ENCODE peak calls at places on chromosomes 2 and 18, in five cellular contexts. One of them, this sample, is unnamed.

GRCh38 chr2:171523339-171523931 is 1.2 kb downstream of the CYBRD1 start:
- DNase-seq in astrocyte of the cerebellum: peak
- DNase-seq in iPS DF 6.9: peak
- DNase-seq in upper lobe of right lung: peak
- DNase-seq in dorsolateral prefrontal cortex: peak
- DNase-seq in this sample: peak

GRCh38 chr18:36572135-36572856 is 256.5 kb downstream of the TPGS2 start:
- DNase-seq in astrocyte of the cerebellum: peak
- DNase-seq in iPS DF 6.9: no peak
- DNase-seq in upper lobe of right lung: no peak
- DNase-seq in dorsolateral prefrontal cortex: peak
- DNase-seq in this sample: peak

GRCh38 chr2:29749843-29750242 is 171.5 kb downstream of the ALK start:
- DNase-seq in astrocyte of the cerebellum: no peak
- DNase-seq in iPS DF 6.9: no peak
- DNase-seq in upper lobe of right lung: no peak
- DNase-seq in dorsolateral prefrontal cortex: no peak
- DNase-seq in this sample: no peak

GRCh38 chr18:27996792-27997191 is 180.1 kb downstream of the CDH2 start:
- DNase-seq in astrocyte of the cerebellum: peak
- DNase-seq in iPS DF 6.9: no peak
- DNase-seq in upper lobe of right lung: no peak
- DNase-seq in dorsolateral prefrontal cortex: no peak
- DNase-seq in this sample: no peak

GRCh38 chr2:191051177-191051576 is 37.2 kb upstream of the STAT1 start:
- DNase-seq in astrocyte of the cerebellum: no peak
- DNase-seq in iPS DF 6.9: no peak
- DNase-seq in upper lobe of right lung: no peak
- DNase-seq in dorsolateral prefrontal cortex: no peak
- DNase-seq in this sample: no peak

GRCh38 chr2:74764429-74765272 is 69.3 kb upstream of the HK2 start:
- DNase-seq in astrocyte of the cerebellum: no peak
- DNase-seq in iPS DF 6.9: no peak
- DNase-seq in upper lobe of right lung: no peak
- DNase-seq in dorsolateral prefrontal cortex: no peak
- DNase-seq in this sample: no peak

GRCh38 chr2:205170399-205170798 is 511.9 kb upstream of the NRP2 start:
- DNase-seq in astrocyte of the cerebellum: no peak
- DNase-seq in iPS DF 6.9: no peak
- DNase-seq in upper lobe of right lung: no peak
- DNase-seq in dorsolateral prefrontal cortex: no peak
- DNase-seq in this sample: no peak

GRCh38 chr2:234044157-234044556 is 6.3 kb upstream of the SPP2 start:
- DNase-seq in astrocyte of the cerebellum: peak
- DNase-seq in iPS DF 6.9: no peak
- DNase-seq in upper lobe of right lung: no peak
- DNase-seq in dorsolateral prefrontal cortex: no peak
- DNase-seq in this sample: no peak

GRCh38 chr2:208280933-208281332 is 14.9 kb downstream of the PIKFYVE start:
- DNase-seq in astrocyte of the cerebellum: peak
- DNase-seq in iPS DF 6.9: no peak
- DNase-seq in upper lobe of right lung: no peak
- DNase-seq in dorsolateral prefrontal cortex: no peak
- DNase-seq in this sample: no peak

GRCh38 chr18:55422456-55423185 is 165.4 kb downstream of the TCF4 start:
- DNase-seq in astrocyte of the cerebellum: no peak
- DNase-seq in iPS DF 6.9: no peak
- DNase-seq in upper lobe of right lung: no peak
- DNase-seq in dorsolateral prefrontal cortex: no peak
- DNase-seq in this sample: peak

GRCh38 chr2:10073706-10074105 is 6.5 kb downstream of the CYS1 start:
- DNase-seq in astrocyte of the cerebellum: no peak
- DNase-seq in iPS DF 6.9: no peak
- DNase-seq in upper lobe of right lung: no peak
- DNase-seq in dorsolateral prefrontal cortex: no peak
- DNase-seq in this sample: no peak

GRCh38 chr2:144379891-144380311 is 140.0 kb downstream of the ZEB2 start:
- DNase-seq in astrocyte of the cerebellum: no peak
- DNase-seq in iPS DF 6.9: no peak
- DNase-seq in upper lobe of right lung: no peak
- DNase-seq in dorsolateral prefrontal cortex: peak
- DNase-seq in this sample: no peak

DNA sequence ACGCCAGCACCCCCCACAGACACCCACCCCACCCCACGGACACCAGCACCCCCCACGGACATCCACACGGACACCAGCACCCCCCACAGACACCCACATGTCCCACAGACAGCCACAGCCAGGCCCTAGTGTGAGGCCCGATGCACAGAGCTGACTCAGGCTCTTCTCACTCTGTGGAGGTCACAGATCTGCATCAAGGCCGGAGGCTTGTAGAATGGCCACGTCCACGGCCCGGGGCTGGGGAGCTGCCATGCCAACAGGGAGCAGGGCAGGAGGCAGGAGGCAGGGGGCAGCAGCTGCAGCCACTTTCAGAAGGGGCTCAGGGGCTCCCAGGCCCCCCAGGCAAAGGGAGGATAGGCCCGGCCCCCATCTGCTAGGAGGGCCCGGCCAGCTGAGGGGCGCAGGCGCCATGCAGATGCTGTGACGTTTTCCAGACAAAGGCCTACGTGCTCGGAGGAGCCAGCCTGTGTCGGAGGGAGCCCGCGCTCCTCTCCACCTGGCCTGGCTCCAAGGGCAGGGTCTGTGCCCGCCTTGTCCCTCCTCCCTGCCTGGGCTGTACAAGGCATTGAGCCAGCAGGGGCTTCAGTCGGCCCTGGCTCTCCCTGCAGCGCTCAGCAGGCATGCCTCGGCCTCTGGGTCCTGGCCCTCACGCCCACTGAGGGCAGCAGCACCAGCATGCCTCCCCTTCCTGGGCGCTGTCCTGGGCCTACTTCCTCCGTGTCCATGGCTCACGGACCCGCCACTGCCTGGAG is 249.0 kb downstream of the TWIST2 start:
- DNase-seq in astrocyte of the cerebellum: no peak
- DNase-seq in iPS DF 6.9: no peak
- DNase-seq in upper lobe of right lung: no peak
- DNase-seq in dorsolateral prefrontal cortex: no peak
- DNase-seq in this sample: no peak
- H3K4me3 ChIP-seq in astrocyte of the cerebellum: no peak
- H3K4me3 ChIP-seq in iPS DF 6.9: no peak
- H3K4me3 ChIP-seq in upper lobe of right lung: no peak
- H3K4me3 ChIP-seq in dorsolateral prefrontal cortex: no peak
- H3K4me3 ChIP-seq in this sample: no peak

GRCh38 chr2:241558532-241559488 is at the start of gene BOK:
- DNase-seq in astrocyte of the cerebellum: no peak
- DNase-seq in iPS DF 6.9: peak
- DNase-seq in upper lobe of right lung: peak
- DNase-seq in dorsolateral prefrontal cortex: peak
- DNase-seq in this sample: no peak
- H3K4me3 ChIP-seq in astrocyte of the cerebellum: peak
- H3K4me3 ChIP-seq in iPS DF 6.9: peak
- H3K4me3 ChIP-seq in upper lobe of right lung: peak
- H3K4me3 ChIP-seq in dorsolateral prefrontal cortex: peak
- H3K4me3 ChIP-seq in this sample: peak

GRCh38 chr2:14634885-14635871 is 2.7 kb downstream of the LRATD1 start:
- DNase-seq in astrocyte of the cerebellum: peak
- DNase-seq in iPS DF 6.9: no peak
- DNase-seq in upper lobe of right lung: peak
- DNase-seq in dorsolateral prefrontal cortex: peak
- DNase-seq in this sample: peak
- H3K4me3 ChIP-seq in astrocyte of the cerebellum: peak
- H3K4me3 ChIP-seq in iPS DF 6.9: peak
- H3K4me3 ChIP-seq in upper lobe of right lung: peak
- H3K4me3 ChIP-seq in dorsolateral prefrontal cortex: peak
- H3K4me3 ChIP-seq in this sample: peak

GRCh38 chr2:225275443-225275842 is 124.1 kb upstream of the NYAP2 start:
- DNase-seq in astrocyte of the cerebellum: no peak
- DNase-seq in iPS DF 6.9: no peak
- DNase-seq in upper lobe of right lung: no peak
- DNase-seq in dorsolateral prefrontal cortex: no peak
- DNase-seq in this sample: no peak

GRCh38 chr2:225274751-225275150 is 124.8 kb upstream of the NYAP2 start:
- DNase-seq in astrocyte of the cerebellum: peak
- DNase-seq in iPS DF 6.9: no peak
- DNase-seq in upper lobe of right lung: no peak
- DNase-seq in dorsolateral prefrontal cortex: no peak
- DNase-seq in this sample: no peak

GRCh38 chr2:225270053-225270452 is 129.5 kb upstream of the NYAP2 start:
- DNase-seq in astrocyte of the cerebellum: no peak
- DNase-seq in iPS DF 6.9: no peak
- DNase-seq in upper lobe of right lung: no peak
- DNase-seq in dorsolateral prefrontal cortex: no peak
- DNase-seq in this sample: no peak

GRCh38 chr2:225272173-225272572 is 127.3 kb upstream of the NYAP2 start:
- DNase-seq in astrocyte of the cerebellum: no peak
- DNase-seq in iPS DF 6.9: no peak
- DNase-seq in upper lobe of right lung: no peak
- DNase-seq in dorsolateral prefrontal cortex: no peak
- DNase-seq in this sample: no peak

DNA sequence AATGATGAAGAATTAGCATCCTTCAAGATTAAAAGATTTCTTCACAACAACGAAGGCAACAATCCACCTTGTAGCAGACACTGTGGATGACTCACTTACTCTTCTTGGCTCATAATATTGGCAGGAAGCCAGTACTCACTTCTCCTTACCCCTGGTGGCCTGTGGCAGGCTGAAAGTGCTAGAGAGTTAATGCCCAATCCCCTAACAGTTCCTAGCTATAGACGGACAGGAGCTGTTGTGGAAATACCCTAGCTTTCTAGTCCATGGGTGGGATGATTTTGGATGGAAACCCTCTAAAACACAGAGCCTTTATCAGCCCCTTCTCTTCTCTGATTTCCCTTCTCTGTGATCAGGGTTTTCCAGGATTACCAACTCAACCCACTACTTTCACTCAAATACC is 128.6 kb upstream of the NYAP2 start:
- DNase-seq in astrocyte of the cerebellum: peak
- DNase-seq in iPS DF 6.9: no peak
- DNase-seq in upper lobe of right lung: no peak
- DNase-seq in dorsolateral prefrontal cortex: no peak
- DNase-seq in this sample: no peak
- H3K4me3 ChIP-seq in astrocyte of the cerebellum: no peak
- H3K4me3 ChIP-seq in iPS DF 6.9: no peak
- H3K4me3 ChIP-seq in upper lobe of right lung: no peak
- H3K4me3 ChIP-seq in dorsolateral prefrontal cortex: no peak
- H3K4me3 ChIP-seq in this sample: no peak

DNA sequence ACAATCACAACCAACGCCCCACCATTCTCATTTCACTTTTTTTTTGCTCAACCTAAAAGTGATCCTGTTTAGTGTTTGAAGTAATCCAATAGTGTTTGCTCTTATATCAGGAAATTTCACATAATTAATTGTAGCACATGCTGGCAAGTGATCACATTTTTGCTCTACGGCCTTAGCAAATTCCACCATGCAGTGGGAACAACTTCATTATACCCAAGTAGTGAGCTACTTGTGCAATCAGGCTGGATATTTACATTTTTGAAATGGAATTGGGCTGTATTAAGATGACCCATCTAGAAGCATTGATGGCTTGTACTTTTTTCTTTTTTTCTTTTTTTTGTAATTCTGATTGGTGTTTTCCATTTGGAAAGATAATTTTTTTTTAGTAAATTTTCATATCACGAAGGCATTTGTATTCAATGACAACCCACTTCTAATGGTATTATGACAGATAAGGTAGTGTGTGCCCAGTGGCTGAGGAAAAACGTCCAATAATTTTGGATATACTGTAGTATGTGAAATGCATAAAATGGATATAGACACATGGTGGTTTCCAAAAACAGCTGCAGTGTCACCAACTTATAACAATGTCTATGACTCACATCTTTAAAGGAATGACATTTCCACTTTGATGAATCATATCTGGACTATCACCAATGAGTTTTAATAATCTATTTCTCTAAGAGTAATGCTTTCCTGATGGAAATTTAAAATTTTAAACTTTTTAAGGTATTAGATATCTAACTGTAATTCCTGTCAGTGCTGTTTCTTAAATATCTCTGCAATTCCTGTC is 130.6 kb downstream of the COL6A3 start:
- DNase-seq in astrocyte of the cerebellum: no peak
- DNase-seq in iPS DF 6.9: no peak
- DNase-seq in upper lobe of right lung: no peak
- DNase-seq in dorsolateral prefrontal cortex: no peak
- DNase-seq in this sample: no peak
- H3K4me3 ChIP-seq in astrocyte of the cerebellum: no peak
- H3K4me3 ChIP-seq in iPS DF 6.9: no peak
- H3K4me3 ChIP-seq in upper lobe of right lung: no peak
- H3K4me3 ChIP-seq in dorsolateral prefrontal cortex: no peak
- H3K4me3 ChIP-seq in this sample: no peak

GRCh38 chr2:12318427-12319057 is 398.2 kb upstream of the TRIB2 start:
- DNase-seq in astrocyte of the cerebellum: peak
- DNase-seq in iPS DF 6.9: no peak
- DNase-seq in upper lobe of right lung: no peak
- DNase-seq in dorsolateral prefrontal cortex: no peak
- DNase-seq in this sample: no peak
- H3K4me3 ChIP-seq in astrocyte of the cerebellum: no peak
- H3K4me3 ChIP-seq in iPS DF 6.9: no peak
- H3K4me3 ChIP-seq in upper lobe of right lung: no peak
- H3K4me3 ChIP-seq in dorsolateral prefrontal cortex: no peak
- H3K4me3 ChIP-seq in this sample: no peak

GRCh38 chr2:127515383-127515915 is 10.8 kb downstream of the IWS1 start:
- DNase-seq in astrocyte of the cerebellum: no peak
- DNase-seq in iPS DF 6.9: no peak
- DNase-seq in upper lobe of right lung: no peak
- DNase-seq in dorsolateral prefrontal cortex: no peak
- DNase-seq in this sample: no peak
- H3K4me3 ChIP-seq in astrocyte of the cerebellum: no peak
- H3K4me3 ChIP-seq in iPS DF 6.9: no peak
- H3K4me3 ChIP-seq in upper lobe of right lung: no peak
- H3K4me3 ChIP-seq in dorsolateral prefrontal cortex: no peak
- H3K4me3 ChIP-seq in this sample: no peak

GRCh38 chr18:23259701-23260661 is 124.7 kb downstream of the CABLES1 start:
- DNase-seq in astrocyte of the cerebellum: no peak
- DNase-seq in iPS DF 6.9: no peak
- DNase-seq in upper lobe of right lung: peak
- DNase-seq in dorsolateral prefrontal cortex: no peak
- DNase-seq in this sample: peak
- H3K4me3 ChIP-seq in astrocyte of the cerebellum: no peak
- H3K4me3 ChIP-seq in iPS DF 6.9: no peak
- H3K4me3 ChIP-seq in upper lobe of right lung: peak
- H3K4me3 ChIP-seq in dorsolateral prefrontal cortex: no peak
- H3K4me3 ChIP-seq in this sample: peak

GRCh38 chr2:226971029-226971584 is 135.3 kb downstream of the RHBDD1 start:
- DNase-seq in astrocyte of the cerebellum: no peak
- DNase-seq in iPS DF 6.9: no peak
- DNase-seq in upper lobe of right lung: no peak
- DNase-seq in dorsolateral prefrontal cortex: no peak
- DNase-seq in this sample: no peak

GRCh38 chr2:226973821-226974220 is 138.0 kb downstream of the RHBDD1 start:
- DNase-seq in astrocyte of the cerebellum: no peak
- DNase-seq in iPS DF 6.9: no peak
- DNase-seq in upper lobe of right lung: no peak
- DNase-seq in dorsolateral prefrontal cortex: no peak
- DNase-seq in this sample: no peak

GRCh38 chr2:226969412-226969811 is 133.6 kb downstream of the RHBDD1 start:
- DNase-seq in astrocyte of the cerebellum: no peak
- DNase-seq in iPS DF 6.9: no peak
- DNase-seq in upper lobe of right lung: no peak
- DNase-seq in dorsolateral prefrontal cortex: no peak
- DNase-seq in this sample: no peak

GRCh38 chr2:226971770-226972169 is 135.9 kb downstream of the RHBDD1 start:
- DNase-seq in astrocyte of the cerebellum: no peak
- DNase-seq in iPS DF 6.9: no peak
- DNase-seq in upper lobe of right lung: no peak
- DNase-seq in dorsolateral prefrontal cortex: no peak
- DNase-seq in this sample: no peak

GRCh38 chr2:226970362-226970761 is 134.5 kb downstream of the RHBDD1 start:
- DNase-seq in astrocyte of the cerebellum: no peak
- DNase-seq in iPS DF 6.9: no peak
- DNase-seq in upper lobe of right lung: no peak
- DNase-seq in dorsolateral prefrontal cortex: no peak
- DNase-seq in this sample: no peak
- H3K4me3 ChIP-seq in astrocyte of the cerebellum: no peak
- H3K4me3 ChIP-seq in iPS DF 6.9: no peak
- H3K4me3 ChIP-seq in upper lobe of right lung: no peak
- H3K4me3 ChIP-seq in dorsolateral prefrontal cortex: no peak
- H3K4me3 ChIP-seq in this sample: no peak